ENCODE peak calls at places on chromosomes 3 and 15, in four cellular contexts. One of them, this sample, is unnamed.

GRCh38 chr3:15206662-15207576 is 873 bp downstream of the CAPN7 start:
- DNase-seq in K562: peak
- DNase-seq in GM12878: no peak
- DNase-seq in HepG2: peak
- DNase-seq in this sample: peak

GRCh38 chr15:84009616-84010015 is 226.0 kb upstream of the GOLGA6L4 start:
- DNase-seq in K562: no peak
- DNase-seq in GM12878: no peak
- DNase-seq in HepG2: no peak
- DNase-seq in this sample: no peak

GRCh38 chr15:76431936-76432335 is 95.4 kb downstream of the ISL2 start:
- DNase-seq in K562: no peak
- DNase-seq in GM12878: no peak
- DNase-seq in HepG2: no peak
- DNase-seq in this sample: no peak

GRCh38 chr3:37974121-37974927 is 16.3 kb upstream of the VILL start:
- DNase-seq in K562: peak
- DNase-seq in GM12878: no peak
- DNase-seq in HepG2: peak
- DNase-seq in this sample: peak

GRCh38 chr15:66053991-66054390 is 184.7 kb downstream of the RAB11A start:
- DNase-seq in K562: no peak
- DNase-seq in GM12878: no peak
- DNase-seq in HepG2: no peak
- DNase-seq in this sample: no peak

GRCh38 chr15:55824857-55825613 is 82.1 kb upstream of the PRTG start:
- DNase-seq in K562: no peak
- DNase-seq in GM12878: no peak
- DNase-seq in HepG2: no peak
- DNase-seq in this sample: no peak

GRCh38 chr15:88400591-88400990 is 66.6 kb downstream of the MRPL46 start:
- DNase-seq in K562: no peak
- DNase-seq in GM12878: no peak
- DNase-seq in HepG2: no peak
- DNase-seq in this sample: no peak

GRCh38 chr3:120198305-120198878 is 86.6 kb downstream of the GPR156 start:
- DNase-seq in K562: no peak
- DNase-seq in GM12878: no peak
- DNase-seq in HepG2: peak
- DNase-seq in this sample: peak

GRCh38 chr15:85454403-85454802 is 74.0 kb downstream of the AKAP13 start:
- DNase-seq in K562: no peak
- DNase-seq in GM12878: no peak
- DNase-seq in HepG2: no peak
- DNase-seq in this sample: no peak

GRCh38 chr15:45441686-45442085 is 63.3 kb upstream of the GATM start:
- DNase-seq in K562: no peak
- DNase-seq in GM12878: no peak
- DNase-seq in HepG2: peak
- DNase-seq in this sample: peak

GRCh38 chr3:52719618-52720017 is 13.7 kb downstream of the SPCS1 start:
- DNase-seq in K562: no peak
- DNase-seq in GM12878: no peak
- DNase-seq in HepG2: no peak
- DNase-seq in this sample: no peak

DNA sequence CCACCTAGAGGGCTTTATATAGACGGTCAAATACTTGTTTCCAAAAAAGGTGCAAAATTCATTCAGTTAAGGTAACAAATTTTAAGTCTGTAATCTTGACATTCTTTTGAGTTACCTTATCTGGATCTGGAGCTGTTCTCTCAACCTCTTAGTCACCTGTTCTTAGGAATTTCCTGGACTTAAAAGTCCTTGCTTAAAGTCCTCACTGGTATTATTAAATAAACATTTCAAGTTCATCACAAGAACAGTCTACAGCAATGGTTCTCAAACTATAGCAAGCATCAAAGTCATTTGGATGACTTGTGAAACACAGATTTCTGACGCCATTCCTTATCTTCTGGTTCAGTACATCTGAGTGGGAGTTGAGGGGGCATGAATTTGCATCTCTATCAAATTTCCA is 122.9 kb upstream of the GOLIM4 start:
- DNase-seq in K562: no peak
- DNase-seq in GM12878: no peak
- DNase-seq in HepG2: no peak
- DNase-seq in this sample: no peak
- H3K9ac ChIP-seq in K562: no peak
- H3K9ac ChIP-seq in GM12878: no peak
- H3K9ac ChIP-seq in HepG2: no peak
- H3K9ac ChIP-seq in this sample: no peak

GRCh38 chr3:117553461-117553860 is 843.9 kb downstream of the TUSC7 start:
- DNase-seq in K562: no peak
- DNase-seq in GM12878: peak
- DNase-seq in HepG2: no peak
- DNase-seq in this sample: peak
- TF ChIP-seq MYC in K562: no peak
- TF ChIP-seq MYC in GM12878: no peak
- TF ChIP-seq MYC in HepG2: no peak
- TF ChIP-seq MYC in this sample: no peak

GRCh38 chr3:183427206-183428139 is 946 bp downstream of the MCF2L2 start:
- DNase-seq in K562: no peak
- DNase-seq in GM12878: no peak
- DNase-seq in HepG2: no peak
- DNase-seq in this sample: no peak
- H3K9ac ChIP-seq in K562: peak
- H3K9ac ChIP-seq in GM12878: no peak
- H3K9ac ChIP-seq in HepG2: no peak
- H3K9ac ChIP-seq in this sample: peak

DNA sequence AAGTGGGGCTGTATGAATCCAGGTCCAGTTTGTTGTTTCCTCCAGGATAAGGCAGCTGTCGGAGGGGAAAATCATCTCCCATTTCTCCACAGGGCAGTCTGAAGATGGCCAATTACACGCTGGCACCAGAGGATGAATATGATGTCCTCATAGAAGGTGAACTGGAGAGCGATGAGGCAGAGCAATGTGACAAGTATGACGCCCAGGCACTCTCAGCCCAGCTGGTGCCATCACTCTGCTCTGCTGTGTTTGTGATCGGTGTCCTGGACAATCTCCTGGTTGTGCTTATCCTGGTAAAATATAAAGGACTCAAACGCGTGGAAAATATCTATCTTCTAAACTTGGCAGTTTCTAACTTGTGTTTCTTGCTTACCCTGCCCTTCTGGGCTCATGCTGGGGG is 917 bp downstream of the CCRL2 start:
- DNase-seq in K562: no peak
- DNase-seq in GM12878: no peak
- DNase-seq in HepG2: no peak
- DNase-seq in this sample: peak
- TF ChIP-seq MYC in K562: no peak
- TF ChIP-seq MYC in GM12878: no peak
- TF ChIP-seq MYC in HepG2: no peak
- TF ChIP-seq MYC in this sample: no peak

This sample was measured in endothelial cell of umbilical vein.